ENCODE peak calls at places on chromosomes 6 and 20, in five cellular contexts. B is small intestine, T is uterus, K is PC-3, U is iPS DF 6.9. M is an unnamed sample.

GRCh38 chr20:6502999-6503398 is 264.5 kb upstream of the BMP2 start:
- DNase-seq in B (no peak), T (no peak), K (no peak), U (no peak), M (no peak)

GRCh38 chr6:155436981-155437749 is 18.5 kb downstream of the NOX3 start:
- DNase-seq in B (peak; percentile 35), T (no peak), K (no peak), U (no peak), M (peak; percentile 22)

GRCh38 chr6:133130863-133131262 is 110.3 kb upstream of the EYA4 start:
- DNase-seq in B (no peak), T (peak; percentile 21), K (peak; percentile 95), U (no peak), M (no peak)

GRCh38 chr20:49276895-49277785 is 717 bp downstream of the ZNFX1 start:
- DNase-seq in B (no peak), T (peak; percentile 50), K (peak; percentile 22), U (no peak), M (peak; percentile 45)

GRCh38 chr6:169251371-169251802 is 2.3 kb downstream of the THBS2 start:
- DNase-seq in B (no peak), T (no peak), K (no peak), U (no peak), M (no peak)

GRCh38 chr6:146915671-146916127 is 288.5 kb upstream of the STXBP5 start:
- DNase-seq in B (no peak), T (no peak), K (peak; percentile 60), U (no peak), M (peak; percentile 49)

GRCh38 chr20:35568645-35569044 is 26.8 kb downstream of the ERGIC3 start:
- DNase-seq in B (peak; percentile 45), T (no peak), K (peak; percentile 70), U (no peak), M (no peak)

GRCh38 chr6:165984743-165985142 is 182.9 kb downstream of the TBXT start:
- DNase-seq in B (no peak), T (no peak), K (no peak), U (no peak), M (no peak)

GRCh38 chr20:40160151-40160550 is 528.9 kb downstream of the MAFB start:
- DNase-seq in B (peak; percentile 63), T (peak; percentile 26), K (peak; percentile 33), U (peak; percentile 41), M (peak; percentile 68)

GRCh38 chr6:26305097-26305841 is 59.7 kb upstream of the BTN3A2 start:
- DNase-seq in B (peak; percentile 64), T (peak; percentile 81), K (peak; percentile 25), U (no peak), M (peak; percentile 56)

GRCh38 chr20:33516882-33517281 is 27.0 kb downstream of the CBFA2T2 start:
- DNase-seq in B (no peak), T (no peak), K (peak; percentile 15), U (no peak), M (peak; percentile 10)

GRCh38 chr20:38242848-38243449 is 17.6 kb downstream of the KIAA1755 start:
- DNase-seq in B (no peak), T (no peak), K (peak; percentile 50), U (peak; percentile 41), M (no peak)

GRCh38 chr6:148074735-148075134 is 267.9 kb upstream of the SASH1 start:
- DNase-seq in B (no peak), T (no peak), K (no peak), U (no peak), M (no peak)

GRCh38 chr20:23970049-23970448 is 18.5 kb downstream of the GGTLC1 start:
- DNase-seq in B (no peak), T (no peak), K (no peak), U (no peak), M (no peak)

GRCh38 chr6:9204171-9204570 is 768.8 kb upstream of the SLC35B3 start:
- DNase-seq in B (no peak), T (no peak), K (peak; percentile 93), U (no peak), M (no peak)

GRCh38 chr6:47353822-47354221 is 44.1 kb upstream of the TNFRSF21 start:
- DNase-seq in B (no peak), T (no peak), K (no peak), U (no peak), M (no peak)

GRCh38 chr6:44512868-44513641 is 125.5 kb downstream of the CDC5L start:
- DNase-seq in B (peak; percentile 10), T (no peak), K (peak; percentile 25), U (no peak), M (no peak)

GRCh38 chr20:50308166-50308512 is 117.5 kb downstream of the CEBPB start:
- DNase-seq in B (no peak), T (no peak), K (no peak), U (no peak), M (no peak)

GRCh38 chr6:36607782-36608386 is 13.7 kb downstream of the SRSF3 start:
- DNase-seq in B (no peak), T (no peak), K (no peak), U (no peak), M (no peak)

GRCh38 chr6:27237089-27237723 is 10.3 kb upstream of the PRSS16 start:
- DNase-seq in B (no peak), T (no peak), K (peak; percentile 73), U (no peak), M (peak; percentile 56)

GRCh38 chr20:37737806-37738442 is 44.1 kb downstream of the CTNNBL1 start:
- DNase-seq in B (no peak), T (no peak), K (no peak), U (no peak), M (no peak)

GRCh38 chr6:24431045-24431451 is 28.3 kb downstream of the MRS2 start:
- DNase-seq in B (peak; percentile 40), T (no peak), K (peak; percentile 74), U (peak; percentile 41), M (peak; percentile 43)

GRCh38 chr20:24370249-24370648 is 99.2 kb upstream of the SYNDIG1 start:
- DNase-seq in B (peak; percentile 17), T (no peak), K (no peak), U (no peak), M (no peak)

GRCh38 chr20:14715400-14715799 is 378.0 kb upstream of the FLRT3 start:
- DNase-seq in B (no peak), T (no peak), K (no peak), U (no peak), M (no peak)

GRCh38 chr20:18313410-18313809 is 25.1 kb downstream of the ZNF133 start:
- DNase-seq in B (no peak), T (no peak), K (no peak), U (no peak), M (no peak)

GRCh38 chr20:25304025-25304549 is 56.2 kb downstream of the PYGB start:
- DNase-seq in B (no peak), T (no peak), K (no peak), U (no peak), M (no peak)

GRCh38 chr6:89299451-89299850 is 15.6 kb downstream of the GABRR2 start:
- DNase-seq in B (no peak), T (no peak), K (peak; percentile 45), U (peak; percentile 22), M (peak; percentile 28)

GRCh38 chr6:133947302-133947900 is 5.6 kb upstream of the TBPL1 start:
- DNase-seq in B (peak; percentile 83), T (no peak), K (no peak), U (no peak), M (no peak)

GRCh38 chr20:49450281-49450707 is 32.2 kb downstream of the KCNB1 start:
- DNase-seq in B (no peak), T (no peak), K (no peak), U (no peak), M (no peak)

GRCh38 chr20:50911030-50911429 is 20.2 kb downstream of the ADNP start:
- DNase-seq in B (no peak), T (no peak), K (no peak), U (no peak), M (no peak)

GRCh38 chr20:59147197-59147596 is 16.4 kb upstream of the ZNF831 start:
- DNase-seq in B (no peak), T (no peak), K (no peak), U (no peak), M (no peak)

GRCh38 chr6:96907498-96907897 is 9.8 kb upstream of the NDUFAF4 start:
- DNase-seq in B (no peak), T (no peak), K (no peak), U (no peak), M (no peak)

GRCh38 chr6:38542031-38542430 is 97.7 kb downstream of the BTBD9 start:
- DNase-seq in B (no peak), T (no peak), K (peak; percentile 34), U (no peak), M (peak; percentile 72)

GRCh38 chr6:106568518-106568917 is 60.8 kb downstream of the RTN4IP1 start:
- DNase-seq in B (no peak), T (no peak), K (peak; percentile 37), U (no peak), M (no peak)

GRCh38 chr6:136284909-136285308 is 4.7 kb downstream of the BCLAF1 start:
- DNase-seq in B (no peak), T (no peak), K (peak; percentile 30), U (no peak), M (peak; percentile 82)
- H3K4me1 ChIP-seq in B (peaks cover 15% of the 10 kb centered on the region), T (peaks cover 10% of the 10 kb centered on the region), K (peaks cover 33% of the 10 kb centered on the region), U (peaks cover 1% of the 10 kb centered on the region), M (peaks cover 11% of the 10 kb centered on the region)

DNA sequence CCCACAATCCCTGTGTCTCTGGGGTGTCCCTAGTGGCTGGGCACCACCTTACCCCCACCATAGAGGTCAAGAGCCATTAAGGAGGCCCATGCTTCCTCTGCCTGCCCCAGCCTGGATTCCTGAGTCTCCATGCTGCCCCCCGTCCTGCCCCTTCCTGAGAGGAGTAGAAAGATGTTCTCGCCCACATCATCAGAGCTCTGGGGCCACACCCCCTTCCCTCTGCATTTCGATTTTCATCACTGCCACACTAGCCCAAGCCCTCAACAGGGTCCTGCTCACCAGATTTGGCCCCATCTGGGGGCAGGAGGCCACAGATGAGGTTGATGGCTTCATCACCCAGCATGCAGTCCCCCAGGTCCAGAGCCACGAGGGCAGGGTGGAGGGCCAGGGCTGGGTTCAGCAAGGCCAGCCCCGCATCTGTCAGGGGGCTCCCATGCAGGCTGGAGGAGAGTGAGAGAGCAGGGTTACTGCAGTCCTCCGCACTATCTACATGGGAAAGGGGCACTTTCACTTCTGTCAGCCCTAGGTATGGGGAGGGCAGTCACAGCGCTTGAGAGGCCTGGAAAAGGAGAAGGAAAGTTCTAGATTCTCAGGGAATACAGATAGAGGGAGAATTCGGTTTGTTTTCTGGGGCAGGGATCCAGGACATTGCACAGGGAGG is 1.5 kb downstream of the LRRC73 start:
- DNase-seq in B (no peak), T (no peak), K (no peak), U (no peak), M (no peak)
- H3K4me1 ChIP-seq in B (no peaks in the 10 kb centered on the region), T (peaks cover 5% of the 10 kb centered on the region), K (peaks cover 7% of the 10 kb centered on the region), U (peaks cover 9% of the 10 kb centered on the region), M (peaks cover 16% of the 10 kb centered on the region)

GRCh38 chr6:79065232-79065631 is 12.8 kb downstream of the PHIP start:
- DNase-seq in B (no peak), T (no peak), K (no peak), U (no peak), M (no peak)
- H3K4me1 ChIP-seq in B (peaks cover 3% of the 10 kb centered on the region), T (no peaks in the 10 kb centered on the region), K (no peaks in the 10 kb centered on the region), U (no peaks in the 10 kb centered on the region), M (no peaks in the 10 kb centered on the region)

DNA sequence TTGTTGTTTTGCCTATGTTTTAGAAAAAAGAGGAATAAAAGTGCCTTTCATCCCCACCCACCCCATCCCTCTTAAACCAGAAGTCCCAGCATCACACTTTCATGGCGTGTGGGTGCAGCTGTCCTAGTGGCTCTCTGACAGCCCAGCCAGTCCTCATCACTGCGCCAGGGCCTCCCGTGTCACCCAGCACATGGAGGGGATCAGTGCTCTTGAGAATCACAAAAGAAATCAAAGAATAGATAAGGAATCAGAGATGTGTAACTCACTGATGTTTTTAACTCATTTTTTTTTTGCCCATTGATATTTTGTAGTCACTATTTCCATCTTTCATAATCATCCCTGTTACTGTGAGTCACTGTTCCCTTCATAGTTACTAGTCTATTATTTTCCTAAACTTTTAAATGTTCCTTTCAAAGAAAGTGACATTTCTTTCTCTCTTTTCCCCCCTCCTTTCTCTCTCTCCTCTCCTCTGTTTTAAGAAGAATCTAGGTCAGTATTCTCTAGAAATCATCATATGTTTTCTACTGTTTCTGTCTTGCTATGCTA is 78.6 kb downstream of the AIG1 start:
- DNase-seq in B (no peak), T (no peak), K (no peak), U (no peak), M (peak; percentile 6)
- H3K4me1 ChIP-seq in B (no peaks in the 10 kb centered on the region), T (no peaks in the 10 kb centered on the region), K (no peaks in the 10 kb centered on the region), U (peaks cover 1% of the 10 kb centered on the region), M (no peaks in the 10 kb centered on the region)